ENCODE peak calls at places on chromosomes 5 and 9, in ten cellular contexts. One of them, this sample, is unnamed.

GRCh38 chr9:8070779-8071444 is 271.3 kb upstream of the DMAC1 start:
- DNase-seq in SJSA1: no peak
- DNase-seq in left ventricle myocardium inferior: no peak
- DNase-seq in heart left ventricle: no peak
- DNase-seq in neural progenitor cell: peak; percentile 68
- DNase-seq in IMR-90: no peak
- DNase-seq in body of pancreas: no peak
- DNase-seq in uterus: no peak
- DNase-seq in ascending aorta: no peak
- DNase-seq in esophagus squamous epithelium: no peak
- DNase-seq in this sample: no peak

GRCh38 chr5:157484768-157485167 is 24.8 kb downstream of the NIPAL4 start:
- DNase-seq in neural progenitor cell: no peak
- DNase-seq in SJSA1: no peak
- DNase-seq in body of pancreas: no peak
- DNase-seq in IMR-90: peak; percentile 23
- DNase-seq in left ventricle myocardium inferior: peak; percentile 64
- DNase-seq in uterus: no peak
- DNase-seq in ascending aorta: no peak
- DNase-seq in esophagus squamous epithelium: no peak
- DNase-seq in heart left ventricle: no peak
- DNase-seq in this sample: no peak

GRCh38 chr5:131379723-131380122 is 115.9 kb downstream of the CDC42SE2 start:
- DNase-seq in ascending aorta: no peak
- DNase-seq in left ventricle myocardium inferior: no peak
- DNase-seq in esophagus squamous epithelium: no peak
- DNase-seq in body of pancreas: peak; percentile 62
- DNase-seq in uterus: no peak
- DNase-seq in neural progenitor cell: no peak
- DNase-seq in heart left ventricle: peak; percentile 18
- DNase-seq in IMR-90: peak; percentile 79
- DNase-seq in SJSA1: peak; percentile 88
- DNase-seq in this sample: peak; percentile 27

GRCh38 chr5:171724771-171725609 is 60.6 kb upstream of the SMIM23 start:
- DNase-seq in IMR-90: no peak
- DNase-seq in esophagus squamous epithelium: no peak
- DNase-seq in heart left ventricle: no peak
- DNase-seq in SJSA1: no peak
- DNase-seq in ascending aorta: no peak
- DNase-seq in body of pancreas: no peak
- DNase-seq in uterus: no peak
- DNase-seq in neural progenitor cell: peak; percentile 24
- DNase-seq in left ventricle myocardium inferior: no peak
- DNase-seq in this sample: no peak

GRCh38 chr9:126471084-126471611 is 142.6 kb upstream of the LMX1B start:
- DNase-seq in SJSA1: peak; percentile 9
- DNase-seq in neural progenitor cell: no peak
- DNase-seq in ascending aorta: peak; percentile 63
- DNase-seq in IMR-90: peak; percentile 52
- DNase-seq in uterus: no peak
- DNase-seq in esophagus squamous epithelium: peak; percentile 19
- DNase-seq in left ventricle myocardium inferior: peak; percentile 67
- DNase-seq in heart left ventricle: peak; percentile 67
- DNase-seq in body of pancreas: peak; percentile 83
- DNase-seq in this sample: peak; percentile 62

GRCh38 chr5:83048277-83048676 is 28.9 kb downstream of the TMEM167A start:
- DNase-seq in neural progenitor cell: no peak
- DNase-seq in left ventricle myocardium inferior: no peak
- DNase-seq in SJSA1: no peak
- DNase-seq in heart left ventricle: no peak
- DNase-seq in ascending aorta: no peak
- DNase-seq in uterus: no peak
- DNase-seq in esophagus squamous epithelium: no peak
- DNase-seq in body of pancreas: no peak
- DNase-seq in IMR-90: peak; percentile 44
- DNase-seq in this sample: no peak

GRCh38 chr5:67161767-67162166 is 34.8 kb downstream of the CD180 start:
- DNase-seq in ascending aorta: no peak
- DNase-seq in IMR-90: no peak
- DNase-seq in heart left ventricle: no peak
- DNase-seq in body of pancreas: no peak
- DNase-seq in SJSA1: no peak
- DNase-seq in esophagus squamous epithelium: no peak
- DNase-seq in neural progenitor cell: no peak
- DNase-seq in uterus: no peak
- DNase-seq in left ventricle myocardium inferior: no peak
- DNase-seq in this sample: no peak

GRCh38 chr5:94830520-94830919 is 212.1 kb downstream of the SLF1 start:
- DNase-seq in body of pancreas: no peak
- DNase-seq in neural progenitor cell: peak; percentile 13
- DNase-seq in esophagus squamous epithelium: no peak
- DNase-seq in SJSA1: no peak
- DNase-seq in uterus: no peak
- DNase-seq in IMR-90: no peak
- DNase-seq in ascending aorta: no peak
- DNase-seq in heart left ventricle: no peak
- DNase-seq in left ventricle myocardium inferior: no peak
- DNase-seq in this sample: no peak

GRCh38 chr5:6747103-6747502 is 33.9 kb downstream of the TENT4A start:
- DNase-seq in uterus: no peak
- DNase-seq in esophagus squamous epithelium: no peak
- DNase-seq in heart left ventricle: no peak
- DNase-seq in SJSA1: no peak
- DNase-seq in body of pancreas: no peak
- DNase-seq in left ventricle myocardium inferior: no peak
- DNase-seq in neural progenitor cell: no peak
- DNase-seq in IMR-90: no peak
- DNase-seq in ascending aorta: no peak
- DNase-seq in this sample: no peak

GRCh38 chr5:77637170-77638074 is 1.1 kb downstream of the OTP start:
- DNase-seq in esophagus squamous epithelium: no peak
- DNase-seq in SJSA1: no peak
- DNase-seq in uterus: no peak
- DNase-seq in left ventricle myocardium inferior: no peak
- DNase-seq in heart left ventricle: no peak
- DNase-seq in ascending aorta: no peak
- DNase-seq in body of pancreas: no peak
- DNase-seq in neural progenitor cell: peak; percentile 29
- DNase-seq in IMR-90: no peak
- DNase-seq in this sample: no peak

GRCh38 chr5:177131711-177132503 is 1.7 kb upstream of the NSD1 start:
- DNase-seq in ascending aorta: no peak
- DNase-seq in uterus: peak; percentile 36
- DNase-seq in body of pancreas: no peak
- DNase-seq in heart left ventricle: no peak
- DNase-seq in SJSA1: no peak
- DNase-seq in neural progenitor cell: peak; percentile 35
- DNase-seq in esophagus squamous epithelium: no peak
- DNase-seq in left ventricle myocardium inferior: peak; percentile 26
- DNase-seq in IMR-90: no peak
- DNase-seq in this sample: peak; percentile 33

GRCh38 chr9:95874989-95875304 is 544 bp upstream of the ERCC6L2 start:
- DNase-seq in body of pancreas: peak; percentile 54
- DNase-seq in IMR-90: no peak
- DNase-seq in esophagus squamous epithelium: no peak
- DNase-seq in ascending aorta: peak; percentile 11
- DNase-seq in uterus: peak; percentile 49
- DNase-seq in heart left ventricle: peak; percentile 62
- DNase-seq in SJSA1: no peak
- DNase-seq in neural progenitor cell: peak; percentile 52
- DNase-seq in left ventricle myocardium inferior: peak; percentile 58
- DNase-seq in this sample: peak; percentile 62

GRCh38 chr9:69056416-69056815 is 20.9 kb downstream of the FXN start:
- DNase-seq in uterus: no peak
- DNase-seq in SJSA1: no peak
- DNase-seq in esophagus squamous epithelium: no peak
- DNase-seq in neural progenitor cell: no peak
- DNase-seq in body of pancreas: no peak
- DNase-seq in ascending aorta: no peak
- DNase-seq in heart left ventricle: no peak
- DNase-seq in IMR-90: no peak
- DNase-seq in left ventricle myocardium inferior: no peak
- DNase-seq in this sample: no peak

GRCh38 chr5:53249529-53249928 is 140.0 kb upstream of the MOCS2 start:
- DNase-seq in body of pancreas: peak; percentile 3
- DNase-seq in uterus: no peak
- DNase-seq in left ventricle myocardium inferior: no peak
- DNase-seq in neural progenitor cell: no peak
- DNase-seq in IMR-90: peak; percentile 98
- DNase-seq in ascending aorta: no peak
- DNase-seq in esophagus squamous epithelium: no peak
- DNase-seq in SJSA1: peak; percentile 77
- DNase-seq in heart left ventricle: no peak
- DNase-seq in this sample: no peak

GRCh38 chr9:112061152-112061740 is 113.9 kb downstream of the SUSD1 start:
- DNase-seq in body of pancreas: peak; percentile 75
- DNase-seq in neural progenitor cell: no peak
- DNase-seq in IMR-90: peak; percentile 99
- DNase-seq in esophagus squamous epithelium: peak; percentile 36
- DNase-seq in ascending aorta: peak; percentile 66
- DNase-seq in SJSA1: peak; percentile 91
- DNase-seq in heart left ventricle: peak; percentile 55
- DNase-seq in left ventricle myocardium inferior: peak; percentile 44
- DNase-seq in uterus: peak; percentile 50
- DNase-seq in this sample: peak; percentile 84

GRCh38 chr5:118548761-118549160 is 439.6 kb downstream of the DTWD2 start:
- DNase-seq in heart left ventricle: no peak
- DNase-seq in ascending aorta: no peak
- DNase-seq in SJSA1: no peak
- DNase-seq in left ventricle myocardium inferior: no peak
- DNase-seq in uterus: no peak
- DNase-seq in esophagus squamous epithelium: no peak
- DNase-seq in body of pancreas: no peak
- DNase-seq in neural progenitor cell: no peak
- DNase-seq in IMR-90: peak; percentile 28
- DNase-seq in this sample: no peak

DNA sequence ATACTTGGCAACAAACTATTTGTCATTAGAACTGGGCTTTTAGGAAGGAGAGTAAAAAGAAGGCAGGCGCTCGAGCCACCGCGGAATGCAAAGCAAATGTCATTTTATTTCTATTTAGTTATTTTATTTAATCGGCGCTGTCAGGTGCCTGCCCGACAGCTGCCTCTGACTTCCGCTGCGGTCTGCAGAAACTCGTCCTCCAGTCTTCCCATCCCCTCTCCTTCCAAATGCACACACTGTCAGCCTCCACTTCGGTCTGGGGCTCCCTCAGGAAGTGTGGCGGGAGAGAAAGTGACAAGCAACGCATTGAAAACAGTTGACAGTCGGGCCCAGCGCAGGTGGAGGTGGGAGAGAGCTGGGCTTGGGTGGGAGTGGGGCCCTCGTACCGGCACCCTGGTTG is 29.4 kb downstream of the ASS1 start:
- DNase-seq in IMR-90: no peak
- DNase-seq in SJSA1: no peak
- DNase-seq in ascending aorta: no peak
- DNase-seq in heart left ventricle: no peak
- DNase-seq in left ventricle myocardium inferior: no peak
- DNase-seq in uterus: no peak
- DNase-seq in body of pancreas: no peak
- DNase-seq in esophagus squamous epithelium: no peak
- DNase-seq in neural progenitor cell: peak; percentile 21
- DNase-seq in this sample: no peak
- H3K4me1 ChIP-seq in IMR-90: no peaks in the 10 kb centered on the region
- H3K4me1 ChIP-seq in SJSA1: no peaks in the 10 kb centered on the region
- H3K4me1 ChIP-seq in ascending aorta: no peaks in the 10 kb centered on the region
- H3K4me1 ChIP-seq in heart left ventricle: no peaks in the 10 kb centered on the region
- H3K4me1 ChIP-seq in left ventricle myocardium inferior: no peaks in the 10 kb centered on the region
- H3K4me1 ChIP-seq in uterus: no peaks in the 10 kb centered on the region
- H3K4me1 ChIP-seq in body of pancreas: no peaks in the 10 kb centered on the region
- H3K4me1 ChIP-seq in esophagus squamous epithelium: no peaks in the 10 kb centered on the region
- H3K4me1 ChIP-seq in neural progenitor cell: peaks cover 60% of the 10 kb centered on the region
- H3K4me1 ChIP-seq in this sample: no peaks in the 10 kb centered on the region

GRCh38 chr9:121304707-121305106 is 36.7 kb downstream of the GSN start:
- DNase-seq in heart left ventricle: no peak
- DNase-seq in uterus: no peak
- DNase-seq in esophagus squamous epithelium: no peak
- DNase-seq in ascending aorta: peak; percentile 5
- DNase-seq in neural progenitor cell: no peak
- DNase-seq in left ventricle myocardium inferior: no peak
- DNase-seq in SJSA1: no peak
- DNase-seq in IMR-90: no peak
- DNase-seq in body of pancreas: no peak
- DNase-seq in this sample: no peak
- H3K4me1 ChIP-seq in heart left ventricle: peaks cover 24% of the 10 kb centered on the region
- H3K4me1 ChIP-seq in uterus: peaks cover 37% of the 10 kb centered on the region
- H3K4me1 ChIP-seq in esophagus squamous epithelium: peaks cover 94% of the 10 kb centered on the region
- H3K4me1 ChIP-seq in ascending aorta: peaks cover 25% of the 10 kb centered on the region
- H3K4me1 ChIP-seq in neural progenitor cell: peaks cover 14% of the 10 kb centered on the region
- H3K4me1 ChIP-seq in left ventricle myocardium inferior: peaks cover 98% of the 10 kb centered on the region
- H3K4me1 ChIP-seq in SJSA1: no peaks in the 10 kb centered on the region
- H3K4me1 ChIP-seq in IMR-90: no peaks in the 10 kb centered on the region
- H3K4me1 ChIP-seq in body of pancreas: peaks cover 4% of the 10 kb centered on the region
- H3K4me1 ChIP-seq in this sample: peaks cover 6% of the 10 kb centered on the region

GRCh38 chr9:89420397-89420796 is 77.5 kb downstream of the SEMA4D start:
- DNase-seq in SJSA1: no peak
- DNase-seq in IMR-90: no peak
- DNase-seq in body of pancreas: no peak
- DNase-seq in left ventricle myocardium inferior: no peak
- DNase-seq in esophagus squamous epithelium: no peak
- DNase-seq in uterus: no peak
- DNase-seq in heart left ventricle: no peak
- DNase-seq in neural progenitor cell: no peak
- DNase-seq in ascending aorta: no peak
- DNase-seq in this sample: no peak
- H3K4me1 ChIP-seq in SJSA1: peaks cover 18% of the 10 kb centered on the region
- H3K4me1 ChIP-seq in IMR-90: peaks cover 16% of the 10 kb centered on the region
- H3K4me1 ChIP-seq in body of pancreas: no peaks in the 10 kb centered on the region
- H3K4me1 ChIP-seq in left ventricle myocardium inferior: peaks cover 19% of the 10 kb centered on the region
- H3K4me1 ChIP-seq in esophagus squamous epithelium: peaks cover 37% of the 10 kb centered on the region
- H3K4me1 ChIP-seq in uterus: no peaks in the 10 kb centered on the region
- H3K4me1 ChIP-seq in heart left ventricle: no peaks in the 10 kb centered on the region
- H3K4me1 ChIP-seq in neural progenitor cell: peaks cover 3% of the 10 kb centered on the region
- H3K4me1 ChIP-seq in ascending aorta: no peaks in the 10 kb centered on the region
- H3K4me1 ChIP-seq in this sample: no peaks in the 10 kb centered on the region

DNA sequence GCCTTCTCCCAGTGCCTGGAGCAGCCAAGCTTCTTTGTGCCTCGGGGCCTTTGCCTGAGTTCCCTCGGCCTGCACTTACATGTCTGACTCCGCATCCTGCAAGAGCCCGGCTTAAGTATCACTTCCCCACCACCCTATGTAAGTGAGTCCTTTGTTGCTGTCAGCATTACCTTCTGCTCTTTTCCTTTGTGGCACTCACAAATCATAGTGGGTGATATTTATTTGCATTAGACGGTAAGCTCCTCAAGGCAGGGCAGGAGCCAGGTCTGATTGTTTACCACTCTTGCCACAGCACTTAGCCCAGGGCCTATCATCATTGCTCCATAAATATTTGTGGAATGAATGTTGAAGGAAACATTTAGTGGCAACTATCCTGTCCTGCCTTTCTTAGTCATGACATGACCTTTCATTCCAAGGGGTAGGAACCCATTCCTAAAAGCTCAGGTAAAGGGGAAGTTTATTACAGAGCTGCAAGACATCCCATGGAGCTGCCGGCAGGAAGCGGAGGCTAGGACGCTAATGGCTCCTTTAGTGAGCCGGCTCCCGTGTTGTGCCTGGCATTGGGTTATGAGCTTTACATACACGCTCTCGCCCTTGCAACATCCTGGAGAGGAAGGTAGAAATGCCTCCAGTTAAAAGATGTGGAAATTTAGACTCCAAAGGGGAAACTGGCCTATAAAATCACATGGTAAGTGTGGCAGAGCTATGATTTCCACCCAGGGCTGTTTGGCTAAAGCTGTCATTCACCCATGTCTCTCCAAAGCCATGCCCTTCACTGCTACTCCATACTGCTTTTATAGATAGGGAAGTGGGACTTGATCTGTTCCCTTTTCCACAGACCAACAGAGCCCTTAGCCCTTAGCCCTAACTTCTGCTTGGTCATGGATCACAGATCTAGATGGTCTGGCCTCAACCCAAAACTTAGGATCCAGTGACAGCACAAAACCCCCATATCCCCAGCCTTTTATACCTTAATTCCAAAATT is 5.0 kb downstream of the GM2A start:
- DNase-seq in body of pancreas: peak; percentile 45
- DNase-seq in neural progenitor cell: no peak
- DNase-seq in esophagus squamous epithelium: no peak
- DNase-seq in uterus: no peak
- DNase-seq in heart left ventricle: no peak
- DNase-seq in IMR-90: peak; percentile 19
- DNase-seq in left ventricle myocardium inferior: no peak
- DNase-seq in SJSA1: no peak
- DNase-seq in ascending aorta: no peak
- DNase-seq in this sample: no peak
- H3K4me1 ChIP-seq in body of pancreas: peaks cover 16% of the 10 kb centered on the region
- H3K4me1 ChIP-seq in neural progenitor cell: peaks cover 6% of the 10 kb centered on the region
- H3K4me1 ChIP-seq in esophagus squamous epithelium: peaks cover 79% of the 10 kb centered on the region
- H3K4me1 ChIP-seq in uterus: peaks cover 4% of the 10 kb centered on the region
- H3K4me1 ChIP-seq in heart left ventricle: peaks cover 14% of the 10 kb centered on the region
- H3K4me1 ChIP-seq in IMR-90: no peaks in the 10 kb centered on the region
- H3K4me1 ChIP-seq in left ventricle myocardium inferior: peaks cover 65% of the 10 kb centered on the region
- H3K4me1 ChIP-seq in SJSA1: peaks cover 6% of the 10 kb centered on the region
- H3K4me1 ChIP-seq in ascending aorta: peaks cover 5% of the 10 kb centered on the region
- H3K4me1 ChIP-seq in this sample: no peaks in the 10 kb centered on the region

This sample was measured in small intestine.